ENCODE peak calls at places on chromosome 18, in six cellular contexts. N, H, X, Y, E and O are unnamed samples.

GRCh38 chr18:62897153-62897552 is 181.8 kb downstream of the PHLPP1 start:
- DNase-seq in N (no peak), H (peak; percentile 70), X (no peak), Y (no peak), E (peak; percentile 29), O (peak; percentile 22)

GRCh38 chr18:57437433-57437781 is 2.2 kb downstream of the ONECUT2 start:
- DNase-seq in N (no peak), H (no peak), X (peak; percentile 29), Y (no peak), E (no peak), O (no peak)

GRCh38 chr18:22378672-22379282 is 38.9 kb downstream of the CTAGE1 start:
- DNase-seq in N (no peak), H (peak; percentile 48), X (no peak), Y (no peak), E (peak; percentile 58), O (peak; percentile 11)

GRCh38 chr18:34223164-34223892 is 1.4 kb downstream of the NOL4 start:
- DNase-seq in N (no peak), H (no peak), X (no peak), Y (no peak), E (no peak), O (no peak)

GRCh38 chr18:8504451-8504850 is 104.8 kb upstream of the RAB12 start:
- DNase-seq in N (no peak), H (no peak), X (no peak), Y (no peak), E (no peak), O (no peak)

GRCh38 chr18:23282437-23282781 is 147.1 kb downstream of the CABLES1 start:
- DNase-seq in N (no peak), H (no peak), X (no peak), Y (no peak), E (no peak), O (no peak)

GRCh38 chr18:10168477-10168876 is 254.7 kb downstream of the VAPA start:
- DNase-seq in N (no peak), H (no peak), X (no peak), Y (no peak), E (no peak), O (no peak)

GRCh38 chr18:36737321-36737720 is 91.5 kb downstream of the TPGS2 start:
- DNase-seq in N (no peak), H (no peak), X (no peak), Y (no peak), E (no peak), O (no peak)

GRCh38 chr18:74229891-74230290 is 61.9 kb downstream of the CYB5A start:
- DNase-seq in N (no peak), H (no peak), X (no peak), Y (no peak), E (no peak), O (no peak)

GRCh38 chr18:42114310-42114943 is 159.4 kb downstream of the PIK3C3 start:
- DNase-seq in N (no peak), H (peak; percentile 76), X (peak; percentile 47), Y (peak; percentile 68), E (peak; percentile 71), O (peak; percentile 76)

GRCh38 chr18:62718268-62718800 is 3.0 kb downstream of the PHLPP1 start:
- DNase-seq in N (no peak), H (no peak), X (no peak), Y (no peak), E (no peak), O (no peak)

GRCh38 chr18:77062518-77063003 is 70.0 kb downstream of the MBP start:
- DNase-seq in N (peak; percentile 65), H (peak; percentile 22), X (peak; percentile 56), Y (peak; percentile 91), E (peak; percentile 69), O (peak; percentile 98)

GRCh38 chr18:8615397-8616025 is 6.3 kb downstream of the RAB12 start:
- DNase-seq in N (peak; percentile 58), H (peak; percentile 93), X (no peak), Y (peak; percentile 91), E (peak; percentile 81), O (peak; percentile 88)

GRCh38 chr18:12278765-12279682 is 24.9 kb downstream of the CIDEA start:
- DNase-seq in N (no peak), H (peak; percentile 99), X (no peak), Y (peak; percentile 84), E (peak; percentile 74), O (peak; percentile 95)

GRCh38 chr18:2050016-2050415 is 521.3 kb downstream of the METTL4 start:
- DNase-seq in N (peak; percentile 57), H (no peak), X (no peak), Y (peak; percentile 27), E (peak; percentile 4), O (peak; percentile 3)

GRCh38 chr18:51236225-51236624 is 38.7 kb upstream of the MEX3C start:
- DNase-seq in N (no peak), H (peak; percentile 58), X (no peak), Y (peak; percentile 46), E (peak; percentile 89), O (peak; percentile 92)

GRCh38 chr18:22678486-22678885 is 254.6 kb upstream of the RBBP8 start:
- DNase-seq in N (no peak), H (no peak), X (no peak), Y (peak; percentile 45), E (no peak), O (no peak)

GRCh38 chr18:73942956-73943355 is 204.7 kb downstream of the FBXO15 start:
- DNase-seq in N (no peak), H (no peak), X (no peak), Y (no peak), E (no peak), O (no peak)

GRCh38 chr18:47235096-47235495 is 16.4 kb downstream of the SKOR2 start:
- DNase-seq in N (no peak), H (no peak), X (no peak), Y (no peak), E (no peak), O (no peak)

GRCh38 chr18:74897971-74898657 is 300.4 kb downstream of the ZNF407 start:
- DNase-seq in N (no peak), H (peak; percentile 73), X (no peak), Y (peak; percentile 15), E (peak; percentile 30), O (peak; percentile 57)

GRCh38 chr18:79571221-79572092 is 108.1 kb upstream of the CTDP1 start:
- DNase-seq in N (no peak), H (no peak), X (no peak), Y (no peak), E (no peak), O (no peak)

GRCh38 chr18:3250237-3251107 is 2.9 kb downstream of the MYL12A start:
- DNase-seq in N (no peak), H (peak; percentile 87), X (no peak), Y (no peak), E (peak; percentile 85), O (no peak)

GRCh38 chr18:13409997-13410396 is 191.4 kb downstream of the LDLRAD4 start:
- DNase-seq in N (no peak), H (no peak), X (no peak), Y (no peak), E (no peak), O (no peak)

GRCh38 chr18:56402872-56403516 is 235.4 kb downstream of the TXNL1 start:
- DNase-seq in N (no peak), H (peak; percentile 89), X (no peak), Y (peak; percentile 71), E (peak; percentile 78), O (peak; percentile 52)

GRCh38 chr18:69795785-69796184 is 151.9 kb downstream of the CD226 start:
- DNase-seq in N (no peak), H (peak; percentile 32), X (no peak), Y (peak; percentile 22), E (no peak), O (no peak)

GRCh38 chr18:45817533-45817932 is 7.9 kb upstream of the SIGLEC15 start:
- DNase-seq in N (no peak), H (no peak), X (no peak), Y (no peak), E (no peak), O (no peak)

GRCh38 chr18:41389936-41390667 is 564.9 kb upstream of the PIK3C3 start:
- DNase-seq in N (no peak), H (no peak), X (no peak), Y (no peak), E (peak; percentile 46), O (no peak)

GRCh38 chr18:8507881-8508280 is 101.4 kb upstream of the RAB12 start:
- DNase-seq in N (no peak), H (no peak), X (no peak), Y (no peak), E (no peak), O (no peak)

GRCh38 chr18:79621501-79621900 is 58.1 kb upstream of the CTDP1 start:
- DNase-seq in N (no peak), H (no peak), X (no peak), Y (no peak), E (no peak), O (no peak)

GRCh38 chr18:35458677-35459441 is 38.9 kb downstream of the INO80C start:
- DNase-seq in N (peak; percentile 34), H (peak; percentile 92), X (peak; percentile 46), Y (no peak), E (peak; percentile 98), O (peak; percentile 86)

GRCh38 chr18:35087726-35088125 is 46.5 kb downstream of the MAPRE2 start:
- DNase-seq in N (no peak), H (no peak), X (no peak), Y (no peak), E (no peak), O (no peak)

GRCh38 chr18:63888473-63889190 is 1.1 kb downstream of the SERPINB2 start:
- DNase-seq in N (no peak), H (peak; percentile 35), X (no peak), Y (no peak), E (no peak), O (no peak)

GRCh38 chr18:79904357-79905147 is 46.9 kb downstream of the SLC66A2 start:
- DNase-seq in N (no peak), H (no peak), X (no peak), Y (no peak), E (no peak), O (no peak)

GRCh38 chr18:23033079-23033478 is 100.0 kb downstream of the RBBP8 start:
- DNase-seq in N (no peak), H (no peak), X (no peak), Y (no peak), E (no peak), O (no peak)

GRCh38 chr18:44851806-44852205 is 171.1 kb downstream of the SETBP1 start:
- DNase-seq in N (no peak), H (no peak), X (no peak), Y (no peak), E (no peak), O (no peak)

GRCh38 chr18:54149078-54149697 is 75.3 kb downstream of the MBD2 start:
- DNase-seq in N (no peak), H (peak; percentile 94), X (peak; percentile 58), Y (peak; percentile 87), E (peak; percentile 86), O (peak; percentile 96)

GRCh38 chr18:59707306-59707705 is 10.1 kb upstream of the CCBE1 start:
- DNase-seq in N (no peak), H (no peak), X (no peak), Y (no peak), E (no peak), O (no peak)

GRCh38 chr18:65990944-65991708 is 240.3 kb downstream of the CDH7 start:
- DNase-seq in N (no peak), H (no peak), X (no peak), Y (no peak), E (no peak), O (no peak)

GRCh38 chr18:77119101-77119850 is 13.3 kb downstream of the MBP start:
- DNase-seq in N (no peak), H (no peak), X (no peak), Y (no peak), E (no peak), O (no peak)